ENCODE peak calls at places on chromosomes 4 and X, in seven cellular contexts. O, U, Z, A, I, M and L are unnamed samples.

GRCh38 chr4:185742766-185743165 is 69.2 kb downstream of the SORBS2 start:
- DNase-seq in O (no peak), I (no peak), Z (no peak), A (no peak), U (no peak), M (no peak), L (no peak)

GRCh38 chrX:150548684-150549083 is 19.7 kb upstream of the MTM1 start:
- DNase-seq in M (no peak), U (no peak), I (no peak), O (no peak), A (no peak), Z (no peak), L (no peak)

GRCh38 chr4:6681191-6681590 is 12.5 kb upstream of the S100P start:
- DNase-seq in I (no peak), A (no peak), M (no peak), O (no peak), Z (peak; percentile 79), U (no peak), L (no peak)

GRCh38 chrX:153766098-153766817 is 2.2 kb downstream of the PLXNB3 start:
- DNase-seq in Z (no peak), O (peak; percentile 33), M (peak; percentile 67), I (no peak), A (no peak), U (no peak), L (peak; percentile 86)

GRCh38 chrX:96407501-96407900 is 277.1 kb upstream of the DIAPH2 start:
- DNase-seq in A (no peak), O (no peak), I (no peak), U (no peak), M (no peak), Z (no peak), L (no peak)

GRCh38 chr4:129526812-129527211 is 430.9 kb downstream of the C4orf33 start:
- DNase-seq in U (no peak), M (peak; percentile 32), O (no peak), A (no peak), I (no peak), Z (peak; percentile 73), L (no peak)

GRCh38 chrX:3811331-3812311 is 98.2 kb upstream of the PRKX start:
- DNase-seq in I (peak; percentile 14), O (peak; percentile 31), Z (peak; percentile 64), U (no peak), A (peak; percentile 5), M (peak; percentile 55), L (peak; percentile 10)

GRCh38 chr4:121721700-121722099 is 24.9 kb upstream of the ANXA5 start:
- DNase-seq in A (no peak), I (no peak), U (no peak), M (no peak), Z (no peak), O (no peak), L (no peak)

GRCh38 chrX:153216926-153217325 is 37.8 kb downstream of the MAGEA1 start:
- DNase-seq in U (no peak), Z (no peak), M (no peak), A (no peak), I (no peak), O (no peak), L (no peak)

GRCh38 chr4:67550491-67551256 is 5.4 kb upstream of the CENPC start:
- DNase-seq in O (no peak), U (no peak), M (no peak), A (no peak), Z (no peak), I (no peak), L (no peak)

GRCh38 chrX:27186671-27187070 is 276.5 kb downstream of the PPP4R3C start:
- DNase-seq in A (no peak), Z (peak; percentile 84), M (peak; percentile 19), O (no peak), U (no peak), I (no peak), L (no peak)

GRCh38 chr4:124713213-124713592 is 671 bp upstream of the ANKRD50 start:
- DNase-seq in I (peak; percentile 74), Z (no peak), U (peak; percentile 76), M (peak; percentile 79), A (no peak), O (peak; percentile 54), L (peak; percentile 78)

GRCh38 chr4:625631-626031 is 258 bp downstream of the PDE6B start:
- DNase-seq in U (no peak), I (no peak), M (no peak), O (no peak), Z (no peak), A (no peak), L (no peak)

GRCh38 chr4:996994-997374 is 3.8 kb upstream of the SLC26A1 start:
- DNase-seq in U (no peak), I (no peak), Z (no peak), A (no peak), M (no peak), O (no peak), L (no peak)

GRCh38 chr4:37757705-37758104 is 68.8 kb upstream of the PGM2 start:
- DNase-seq in U (no peak), A (no peak), M (no peak), O (no peak), I (no peak), Z (no peak), L (no peak)

GRCh38 chrX:110317079-110317819 is 636 bp downstream of the AMMECR1 start:
- DNase-seq in Z (peak; percentile 65), M (peak; percentile 41), A (peak; percentile 2), I (peak; percentile 9), U (peak; percentile 31), O (peak; percentile 26), L (peak; percentile 19)

GRCh38 chr4:103400405-103400804 is 202.3 kb upstream of the CENPE start:
- DNase-seq in U (no peak), I (no peak), A (no peak), Z (no peak), M (no peak), O (no peak), L (no peak)

GRCh38 chr4:175238827-175239517 is 320.8 kb downstream of the ADAM29 start:
- DNase-seq in Z (no peak), A (no peak), I (no peak), O (no peak), U (no peak), M (no peak), L (no peak)

GRCh38 chr4:66045913-66046312 is 375.6 kb upstream of the EPHA5 start:
- DNase-seq in Z (no peak), I (no peak), U (no peak), M (no peak), O (no peak), A (no peak), L (no peak)

GRCh38 chr4:1041147-1041935 is 29.9 kb downstream of the FGFRL1 start:
- DNase-seq in U (no peak), M (no peak), Z (no peak), A (no peak), O (no peak), I (no peak), L (no peak)

GRCh38 chr4:166293551-166293950 is 420.5 kb downstream of the TLL1 start:
- DNase-seq in A (no peak), I (no peak), O (no peak), Z (no peak), M (no peak), U (no peak), L (no peak)

GRCh38 chr4:176065365-176066249 is at the start of gene WDR17:
- DNase-seq in M (peak; percentile 97), O (peak; percentile 95), U (peak; percentile 93), I (peak; percentile 81), Z (peak; percentile 93), A (peak; percentile 52), L (peak; percentile 95)

GRCh38 chr4:107824367-107825071 is at the start of gene SGMS2:
- DNase-seq in I (peak; percentile 84), U (peak; percentile 94), Z (no peak), M (peak; percentile 44), A (peak; percentile 33), O (peak; percentile 74), L (peak; percentile 75)

GRCh38 chrX:44332437-44332836 is 11.0 kb downstream of the EFHC2 start:
- DNase-seq in A (no peak), I (no peak), U (no peak), Z (no peak), M (no peak), O (no peak), L (no peak)

GRCh38 chr4:87118826-87119225 is 101.6 kb downstream of the KLHL8 start:
- DNase-seq in I (no peak), M (no peak), O (no peak), U (no peak), Z (peak; percentile 56), A (no peak), L (no peak)